ENCODE peak calls at places on chromosome 10, in four cellular contexts. Q is HL-60, L is GM12878, K is K562. U is an unnamed sample.

GRCh38 chr10:111076682-111077661 is at the start of gene ADRA2A:
- DNase-seq in L (no peak), Q (peak), K (no peak), U (peak)

GRCh38 chr10:28798428-28798955 is 121.2 kb downstream of the BAMBI start:
- DNase-seq in L (no peak), K (no peak), Q (no peak), U (no peak)

GRCh38 chr10:63553031-63553430 is 31.8 kb downstream of the REEP3 start:
- DNase-seq in L (no peak), K (no peak), Q (no peak), U (no peak)

GRCh38 chr10:106078796-106079576 is 1085.5 kb downstream of the SORCS1 start:
- DNase-seq in L (no peak), Q (no peak), K (no peak), U (no peak)

GRCh38 chr10:97175586-97175985 is 10.2 kb downstream of the SLIT1 start:
- DNase-seq in Q (no peak), L (no peak), K (no peak), U (no peak)

GRCh38 chr10:6018422-6018821 is 41.1 kb upstream of the IL15RA start:
- DNase-seq in K (no peak), L (no peak), Q (no peak), U (no peak)

GRCh38 chr10:46268076-46268881 is 18.5 kb upstream of the ANTXRL start:
- DNase-seq in L (peak), Q (no peak), K (no peak), U (peak)

GRCh38 chr10:92697663-92698511 is 8.1 kb downstream of the HHEX start:
- DNase-seq in K (no peak), L (no peak), Q (no peak), U (no peak)

GRCh38 chr10:21076381-21076780 is 179.3 kb upstream of the NEBL start:
- DNase-seq in Q (no peak), K (no peak), L (no peak), U (no peak)

GRCh38 chr10:72598769-72599701 is 26.8 kb downstream of the MICU1 start:
- DNase-seq in Q (no peak), L (no peak), K (no peak), U (no peak)

GRCh38 chr10:64191304-64191703 is 670.1 kb downstream of the REEP3 start:
- DNase-seq in Q (no peak), L (no peak), K (no peak), U (no peak)

GRCh38 chr10:103539751-103540150 is 46.2 kb downstream of the NEURL1 start:
- DNase-seq in K (no peak), Q (no peak), L (no peak), U (no peak)

GRCh38 chr10:79111427-79111826 is 42.7 kb downstream of the ZMIZ1 start:
- DNase-seq in L (no peak), K (no peak), Q (no peak), U (no peak)

GRCh38 chr10:46216003-46216634 is 70.7 kb upstream of the ANTXRL start:
- DNase-seq in K (peak), L (no peak), Q (no peak), U (no peak)

GRCh38 chr10:75987610-75988009 is 556.2 kb downstream of the LRMDA start:
- DNase-seq in L (no peak), K (no peak), Q (no peak), U (no peak)

GRCh38 chr10:75978213-75978612 is 546.8 kb downstream of the LRMDA start:
- DNase-seq in L (no peak), K (no peak), Q (no peak), U (no peak)

GRCh38 chr10:75984067-75984466 is 552.6 kb downstream of the LRMDA start:
- DNase-seq in L (no peak), Q (no peak), K (no peak), U (no peak)

GRCh38 chr10:75977146-75977545 is 545.7 kb downstream of the LRMDA start:
- DNase-seq in Q (no peak), K (no peak), L (no peak), U (no peak)

GRCh38 chr10:75982611-75983369 is 551.4 kb downstream of the LRMDA start:
- DNase-seq in L (no peak), Q (no peak), K (no peak), U (no peak)
- TF ChIP-seq SPI1 in L (no peak), Q (no peak), K (no peak), U (no peak)

GRCh38 chr10:70889291-70889690 is 926 bp upstream of the PCBD1 start:
- DNase-seq in Q (no peak), K (no peak), L (no peak), U (no peak)

GRCh38 chr10:70885931-70886903 is 2.1 kb downstream of the PCBD1 start:
- DNase-seq in K (no peak), Q (no peak), L (no peak), U (no peak)

GRCh38 chr10:70887804-70888800 is at the start of gene PCBD1:
- DNase-seq in Q (peak), K (peak), L (no peak), U (peak)

GRCh38 chr10:70885485-70885884 is 2.9 kb downstream of the PCBD1 start:
- DNase-seq in K (no peak), Q (no peak), L (no peak), U (no peak)

DNA sequence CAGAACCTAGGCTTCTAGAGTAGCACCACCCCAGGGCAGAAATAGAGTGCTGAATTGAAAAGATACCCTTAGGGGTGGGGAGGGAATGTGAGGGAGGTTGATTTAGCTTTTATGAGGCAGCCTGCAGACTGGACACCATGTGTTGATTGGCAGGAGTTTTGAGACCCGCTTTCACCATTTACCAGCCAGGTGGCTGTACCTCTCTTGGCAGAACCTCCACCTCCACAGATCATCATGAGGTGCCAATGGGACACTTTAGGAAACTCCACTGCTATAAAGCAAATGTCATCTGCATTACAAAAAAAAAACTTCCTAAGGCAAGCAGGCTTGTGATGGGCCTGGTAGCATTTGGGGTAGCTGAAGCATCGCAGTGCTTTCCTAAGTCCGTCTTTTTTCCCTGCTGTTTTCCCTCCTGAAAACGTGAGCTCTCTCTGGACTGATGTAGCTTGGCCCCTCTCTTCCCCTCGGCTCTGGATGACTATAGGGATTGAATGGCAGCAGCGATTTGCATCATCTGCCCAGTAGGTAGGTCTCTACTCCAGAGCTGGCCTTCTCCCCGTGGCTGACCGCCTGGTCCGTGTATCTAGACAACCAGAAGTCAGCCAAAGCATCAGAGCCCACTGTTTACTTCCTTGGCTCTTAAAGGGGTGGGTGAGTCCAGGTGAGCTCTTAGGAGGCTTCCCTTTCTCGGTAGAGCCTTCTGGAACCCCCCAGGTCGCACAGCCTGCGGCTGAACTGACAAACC is 1.3 kb downstream of the PCBD1 start:
- DNase-seq in K (no peak), Q (no peak), L (no peak), U (no peak)
- TF ChIP-seq SPI1 in K (no peak), Q (no peak), L (no peak), U (no peak)

DNA sequence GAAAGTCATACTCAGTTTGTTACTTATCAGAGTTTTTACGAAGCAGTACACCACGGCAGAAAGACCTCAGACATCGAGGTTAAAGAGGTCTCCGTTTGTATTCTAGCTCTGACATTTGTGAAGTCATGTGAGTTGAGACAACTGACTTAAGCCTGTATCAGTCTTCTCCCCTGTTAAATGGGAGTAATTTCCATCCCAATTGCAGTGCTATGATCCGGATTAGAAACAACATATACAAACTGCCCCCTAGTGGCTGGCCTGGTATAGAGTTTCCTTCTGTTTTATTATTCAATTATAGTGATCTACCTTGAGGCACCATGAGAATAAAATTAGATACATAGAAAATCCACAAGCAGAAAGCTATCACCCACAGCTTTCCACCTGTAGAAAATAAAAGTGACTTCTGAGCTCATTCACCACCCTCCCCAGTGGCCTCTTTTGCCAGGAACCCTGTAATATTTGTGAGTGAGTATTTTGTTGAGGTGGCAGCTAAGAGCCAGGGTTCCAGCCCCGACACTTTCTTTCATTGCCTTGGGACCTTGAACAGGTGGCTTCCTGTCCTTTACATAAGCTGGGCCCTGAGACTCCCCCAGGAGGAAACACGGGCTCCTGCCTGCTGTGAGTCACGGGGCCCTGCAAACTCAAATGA is 607.2 kb upstream of the MGMT start:
- DNase-seq in K (peak), Q (peak), L (no peak), U (peak)
- TF ChIP-seq SPI1 in K (no peak), Q (no peak), L (no peak), U (no peak)

DNA sequence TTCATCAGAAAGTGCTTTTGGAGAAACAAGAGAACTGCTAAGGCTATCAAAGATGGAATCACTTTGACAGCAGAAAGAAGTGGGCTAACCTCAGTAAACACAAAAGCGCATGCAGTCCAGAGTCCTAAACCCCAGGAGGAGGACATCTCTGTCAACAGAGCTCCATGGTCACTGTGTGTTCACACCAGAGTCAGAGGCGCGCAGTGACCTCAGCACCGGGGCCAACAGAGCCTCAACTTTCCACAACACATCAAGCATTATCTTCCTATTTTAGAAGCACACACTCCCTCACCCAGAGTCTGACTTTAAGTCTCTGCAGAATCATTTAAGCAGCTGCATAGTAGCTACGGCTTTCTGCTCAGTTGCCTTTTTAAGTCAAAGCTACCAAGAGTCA is 195.3 kb downstream of the DIP2C start:
- DNase-seq in Q (no peak), K (no peak), L (no peak), U (no peak)
- TF ChIP-seq SPI1 in Q (no peak), K (no peak), L (no peak), U (no peak)